ENCODE peak calls at places on chromosomes 3 and 15, in seven cellular contexts. One of them, this sample, is unnamed.

GRCh38 chr15:48052871-48053383 is 67.9 kb upstream of the SLC24A5 start:
- DNase-seq in GM12865: no peak
- DNase-seq in tibial nerve: no peak
- DNase-seq in neural progenitor cell: no peak
- DNase-seq in cardiac fibroblast: no peak
- DNase-seq in cardiac muscle cell: no peak
- DNase-seq in MCF 10A: peak; percentile 69
- DNase-seq in this sample: no peak

GRCh38 chr3:16094644-16095272 is 79.7 kb upstream of the GALNT15 start:
- DNase-seq in GM12865: no peak
- DNase-seq in cardiac muscle cell: no peak
- DNase-seq in tibial nerve: no peak
- DNase-seq in neural progenitor cell: no peak
- DNase-seq in cardiac fibroblast: peak; percentile 62
- DNase-seq in MCF 10A: no peak
- DNase-seq in this sample: no peak

GRCh38 chr15:55230051-55230670 is 33.4 kb upstream of the RSL24D1 start:
- DNase-seq in neural progenitor cell: no peak
- DNase-seq in MCF 10A: no peak
- DNase-seq in cardiac muscle cell: no peak
- DNase-seq in GM12865: no peak
- DNase-seq in tibial nerve: no peak
- DNase-seq in cardiac fibroblast: peak; percentile 68
- DNase-seq in this sample: no peak

GRCh38 chr3:18808423-18808822 is 339.9 kb upstream of the KCNH8 start:
- DNase-seq in tibial nerve: no peak
- DNase-seq in cardiac muscle cell: no peak
- DNase-seq in neural progenitor cell: no peak
- DNase-seq in MCF 10A: peak; percentile 83
- DNase-seq in GM12865: no peak
- DNase-seq in cardiac fibroblast: peak; percentile 32
- DNase-seq in this sample: no peak

GRCh38 chr3:193598202-193598601 is 5.2 kb downstream of the OPA1 start:
- DNase-seq in GM12865: no peak
- DNase-seq in neural progenitor cell: no peak
- DNase-seq in MCF 10A: no peak
- DNase-seq in tibial nerve: no peak
- DNase-seq in cardiac muscle cell: peak; percentile 65
- DNase-seq in cardiac fibroblast: no peak
- DNase-seq in this sample: no peak

GRCh38 chr3:73060302-73060723 is 1.1 kb upstream of the EBLN2 start:
- DNase-seq in cardiac fibroblast: no peak
- DNase-seq in neural progenitor cell: no peak
- DNase-seq in cardiac muscle cell: no peak
- DNase-seq in MCF 10A: no peak
- DNase-seq in GM12865: no peak
- DNase-seq in tibial nerve: no peak
- DNase-seq in this sample: no peak

GRCh38 chr15:72758195-72758594 is 25.4 kb downstream of the ADPGK start:
- DNase-seq in MCF 10A: peak; percentile 2
- DNase-seq in cardiac fibroblast: peak; percentile 93
- DNase-seq in GM12865: no peak
- DNase-seq in tibial nerve: no peak
- DNase-seq in cardiac muscle cell: no peak
- DNase-seq in neural progenitor cell: no peak
- DNase-seq in this sample: no peak

GRCh38 chr3:111080357-111080937 is 8.8 kb downstream of the NECTIN3 start:
- DNase-seq in MCF 10A: peak; percentile 61
- DNase-seq in cardiac fibroblast: peak; percentile 72
- DNase-seq in GM12865: no peak
- DNase-seq in neural progenitor cell: peak; percentile 17
- DNase-seq in tibial nerve: no peak
- DNase-seq in cardiac muscle cell: peak; percentile 36
- DNase-seq in this sample: no peak

GRCh38 chr3:31066999-31067398 is 172.5 kb upstream of the GADL1 start:
- DNase-seq in neural progenitor cell: no peak
- DNase-seq in tibial nerve: no peak
- DNase-seq in GM12865: no peak
- DNase-seq in cardiac fibroblast: peak; percentile 91
- DNase-seq in MCF 10A: peak; percentile 98
- DNase-seq in cardiac muscle cell: no peak
- DNase-seq in this sample: no peak

GRCh38 chr3:115071611-115072010 is 75.5 kb downstream of the ZBTB20 start:
- DNase-seq in MCF 10A: no peak
- DNase-seq in tibial nerve: no peak
- DNase-seq in cardiac muscle cell: no peak
- DNase-seq in cardiac fibroblast: peak; percentile 13
- DNase-seq in neural progenitor cell: peak; percentile 8
- DNase-seq in GM12865: no peak
- DNase-seq in this sample: no peak

GRCh38 chr3:10248984-10249748 is 907 bp downstream of the TATDN2 start:
- DNase-seq in cardiac muscle cell: peak; percentile 34
- DNase-seq in cardiac fibroblast: no peak
- DNase-seq in MCF 10A: peak; percentile 48
- DNase-seq in tibial nerve: no peak
- DNase-seq in GM12865: peak; percentile 61
- DNase-seq in neural progenitor cell: peak; percentile 55
- DNase-seq in this sample: peak; percentile 55

GRCh38 chr3:24368605-24369004 is 126.0 kb downstream of the THRB start:
- DNase-seq in neural progenitor cell: no peak
- DNase-seq in cardiac fibroblast: no peak
- DNase-seq in cardiac muscle cell: no peak
- DNase-seq in MCF 10A: no peak
- DNase-seq in GM12865: no peak
- DNase-seq in tibial nerve: no peak
- DNase-seq in this sample: no peak

GRCh38 chr15:77974098-77974414 is 103.5 kb downstream of the TBC1D2B start:
- DNase-seq in cardiac muscle cell: no peak
- DNase-seq in MCF 10A: peak; percentile 73
- DNase-seq in cardiac fibroblast: peak; percentile 74
- DNase-seq in tibial nerve: no peak
- DNase-seq in GM12865: no peak
- DNase-seq in neural progenitor cell: no peak
- DNase-seq in this sample: no peak

GRCh38 chr3:141065258-141065657 is 14.1 kb downstream of the SPSB4 start:
- DNase-seq in GM12865: no peak
- DNase-seq in cardiac muscle cell: no peak
- DNase-seq in MCF 10A: no peak
- DNase-seq in cardiac fibroblast: no peak
- DNase-seq in tibial nerve: no peak
- DNase-seq in neural progenitor cell: no peak
- DNase-seq in this sample: no peak

GRCh38 chr3:35505772-35506171 is 133.6 kb upstream of the ARPP21 start:
- DNase-seq in MCF 10A: no peak
- DNase-seq in GM12865: peak; percentile 15
- DNase-seq in tibial nerve: no peak
- DNase-seq in neural progenitor cell: no peak
- DNase-seq in cardiac fibroblast: no peak
- DNase-seq in cardiac muscle cell: no peak
- DNase-seq in this sample: no peak

GRCh38 chr3:160796813-160797164 is 40.8 kb downstream of the PPM1L start:
- DNase-seq in cardiac muscle cell: no peak
- DNase-seq in cardiac fibroblast: no peak
- DNase-seq in MCF 10A: peak; percentile 25
- DNase-seq in neural progenitor cell: no peak
- DNase-seq in GM12865: no peak
- DNase-seq in tibial nerve: no peak
- DNase-seq in this sample: no peak

GRCh38 chr3:142601713-142602112 is 5.5 kb downstream of the PLS1 start:
- DNase-seq in cardiac fibroblast: no peak
- DNase-seq in cardiac muscle cell: no peak
- DNase-seq in neural progenitor cell: no peak
- DNase-seq in GM12865: no peak
- DNase-seq in tibial nerve: no peak
- DNase-seq in MCF 10A: no peak
- DNase-seq in this sample: no peak

GRCh38 chr3:49841126-49841525 is 15.2 kb downstream of the TRAIP start:
- DNase-seq in MCF 10A: peak; percentile 27
- DNase-seq in cardiac muscle cell: peak; percentile 49
- DNase-seq in cardiac fibroblast: peak; percentile 39
- DNase-seq in neural progenitor cell: peak; percentile 45
- DNase-seq in tibial nerve: no peak
- DNase-seq in GM12865: peak; percentile 39
- DNase-seq in this sample: no peak

GRCh38 chr15:88250826-88251225 is 5.7 kb downstream of the NTRK3 start:
- DNase-seq in MCF 10A: no peak
- DNase-seq in cardiac fibroblast: no peak
- DNase-seq in neural progenitor cell: no peak
- DNase-seq in cardiac muscle cell: no peak
- DNase-seq in GM12865: no peak
- DNase-seq in tibial nerve: no peak
- DNase-seq in this sample: no peak

GRCh38 chr3:57755368-57756021 is 614 bp upstream of the SLMAP start:
- DNase-seq in cardiac fibroblast: peak; percentile 52
- DNase-seq in GM12865: peak; percentile 68
- DNase-seq in MCF 10A: peak; percentile 46
- DNase-seq in neural progenitor cell: peak; percentile 76
- DNase-seq in cardiac muscle cell: peak; percentile 39
- DNase-seq in tibial nerve: no peak
- DNase-seq in this sample: no peak

GRCh38 chr3:45552031-45552772 is 42.3 kb upstream of the LIMD1 start:
- DNase-seq in cardiac fibroblast: no peak
- DNase-seq in tibial nerve: no peak
- DNase-seq in MCF 10A: no peak
- DNase-seq in cardiac muscle cell: no peak
- DNase-seq in GM12865: no peak
- DNase-seq in neural progenitor cell: no peak
- DNase-seq in this sample: no peak

GRCh38 chr15:85684174-85684710 is 110.5 kb downstream of the KLHL25 start:
- DNase-seq in cardiac fibroblast: no peak
- DNase-seq in MCF 10A: no peak
- DNase-seq in GM12865: no peak
- DNase-seq in tibial nerve: no peak
- DNase-seq in neural progenitor cell: no peak
- DNase-seq in cardiac muscle cell: no peak
- DNase-seq in this sample: no peak

GRCh38 chr15:79161837-79162508 is 71.4 kb upstream of the RASGRF1 start:
- DNase-seq in MCF 10A: no peak
- DNase-seq in cardiac fibroblast: no peak
- DNase-seq in GM12865: no peak
- DNase-seq in neural progenitor cell: no peak
- DNase-seq in tibial nerve: no peak
- DNase-seq in cardiac muscle cell: no peak
- DNase-seq in this sample: no peak

GRCh38 chr15:83010709-83011270 is 649 bp downstream of the C15orf40 start:
- DNase-seq in MCF 10A: peak; percentile 70
- DNase-seq in tibial nerve: peak; percentile 18
- DNase-seq in cardiac muscle cell: peak; percentile 78
- DNase-seq in GM12865: peak; percentile 92
- DNase-seq in neural progenitor cell: peak; percentile 77
- DNase-seq in cardiac fibroblast: peak; percentile 87
- DNase-seq in this sample: peak; percentile 53
- TF ChIP-seq CTCF in MCF 10A: peak; percentile 67
- TF ChIP-seq CTCF in tibial nerve: peak; percentile 52
- TF ChIP-seq CTCF in cardiac muscle cell: peak; percentile 89
- TF ChIP-seq CTCF in GM12865: peak; percentile 93
- TF ChIP-seq CTCF in neural progenitor cell: peak; percentile 81
- TF ChIP-seq CTCF in cardiac fibroblast: peak; percentile 94
- TF ChIP-seq CTCF in this sample: peak; percentile 57

GRCh38 chr15:57580428-57580827 is 11.3 kb upstream of the MYZAP start:
- DNase-seq in tibial nerve: no peak
- DNase-seq in MCF 10A: no peak
- DNase-seq in cardiac muscle cell: no peak
- DNase-seq in GM12865: no peak
- DNase-seq in cardiac fibroblast: no peak
- DNase-seq in neural progenitor cell: no peak
- DNase-seq in this sample: no peak
- TF ChIP-seq CTCF in tibial nerve: no peak
- TF ChIP-seq CTCF in MCF 10A: no peak
- TF ChIP-seq CTCF in cardiac muscle cell: no peak
- TF ChIP-seq CTCF in GM12865: no peak
- TF ChIP-seq CTCF in cardiac fibroblast: no peak
- TF ChIP-seq CTCF in neural progenitor cell: no peak
- TF ChIP-seq CTCF in this sample: no peak

GRCh38 chr3:194888916-194889315 is 203.2 kb downstream of the FAM43A start:
- DNase-seq in MCF 10A: no peak
- DNase-seq in cardiac fibroblast: no peak
- DNase-seq in cardiac muscle cell: no peak
- DNase-seq in GM12865: no peak
- DNase-seq in neural progenitor cell: no peak
- DNase-seq in tibial nerve: no peak
- DNase-seq in this sample: no peak
- TF ChIP-seq CTCF in MCF 10A: no peak
- TF ChIP-seq CTCF in cardiac fibroblast: no peak
- TF ChIP-seq CTCF in cardiac muscle cell: no peak
- TF ChIP-seq CTCF in GM12865: no peak
- TF ChIP-seq CTCF in neural progenitor cell: no peak
- TF ChIP-seq CTCF in tibial nerve: no peak
- TF ChIP-seq CTCF in this sample: no peak

GRCh38 chr3:75396316-75396802 is 267.8 kb upstream of the FRG2C start:
- DNase-seq in GM12865: no peak
- DNase-seq in cardiac muscle cell: no peak
- DNase-seq in tibial nerve: no peak
- DNase-seq in cardiac fibroblast: no peak
- DNase-seq in neural progenitor cell: no peak
- DNase-seq in MCF 10A: no peak
- DNase-seq in this sample: no peak
- TF ChIP-seq CTCF in GM12865: no peak
- TF ChIP-seq CTCF in cardiac muscle cell: no peak
- TF ChIP-seq CTCF in tibial nerve: no peak
- TF ChIP-seq CTCF in cardiac fibroblast: no peak
- TF ChIP-seq CTCF in neural progenitor cell: no peak
- TF ChIP-seq CTCF in MCF 10A: no peak
- TF ChIP-seq CTCF in this sample: no peak

DNA sequence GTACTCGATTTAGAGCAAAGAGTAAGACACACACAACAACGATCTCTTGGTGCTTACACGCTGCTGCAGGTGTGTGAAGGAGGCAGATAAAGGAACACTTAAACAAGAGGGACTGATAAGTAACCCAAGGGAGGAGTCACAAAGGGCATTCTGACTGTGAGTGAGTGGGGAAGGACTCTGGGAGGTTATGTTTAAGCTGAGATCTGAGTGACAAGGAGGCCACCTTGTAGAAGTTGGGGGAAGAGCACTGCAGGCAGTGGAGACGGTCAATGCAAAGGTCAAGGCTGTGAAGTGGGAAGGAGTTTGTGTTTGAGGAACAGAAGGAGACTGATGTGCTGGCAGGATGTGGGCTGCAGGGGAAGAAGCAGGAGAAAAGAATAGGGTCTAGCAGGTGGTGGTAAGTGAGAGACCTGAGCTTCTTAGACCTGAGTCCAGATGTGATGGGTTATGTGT is 63.1 kb downstream of the LPP start:
- DNase-seq in neural progenitor cell: no peak
- DNase-seq in cardiac fibroblast: no peak
- DNase-seq in cardiac muscle cell: no peak
- DNase-seq in MCF 10A: no peak
- DNase-seq in GM12865: no peak
- DNase-seq in tibial nerve: no peak
- DNase-seq in this sample: no peak
- TF ChIP-seq CTCF in neural progenitor cell: no peak
- TF ChIP-seq CTCF in cardiac fibroblast: no peak
- TF ChIP-seq CTCF in cardiac muscle cell: no peak
- TF ChIP-seq CTCF in MCF 10A: no peak
- TF ChIP-seq CTCF in GM12865: no peak
- TF ChIP-seq CTCF in tibial nerve: no peak
- TF ChIP-seq CTCF in this sample: no peak